ENCODE peak calls at places on chromosomes 6 and 20, in six cellular contexts. P is adrenal gland, Z is IMR-90, R is A549, F is neuronal stem cell, X is lung. A is an unnamed sample. For H3K9me3, the result is how much of the 10 kb centered on the place peaks cover.

GRCh38 chr6:2127484-2127911 is 117.9 kb downstream of the GMDS start:
- DNase-seq in P (peak), Z (no peak), R (no peak), F (no peak), X (no peak), A (no peak)

GRCh38 chr6:118843685-118844390 is 50.1 kb upstream of the ASF1A start:
- DNase-seq in P (no peak), Z (peak), R (no peak), F (no peak), X (no peak), A (no peak)

GRCh38 chr20:14992961-14993360 is 655.5 kb upstream of the FLRT3 start:
- DNase-seq in P (no peak), Z (no peak), R (no peak), F (no peak), X (no peak), A (no peak)

GRCh38 chr6:17418281-17419188 is 25.1 kb downstream of the CAP2 start:
- DNase-seq in P (no peak), Z (peak), R (no peak), F (no peak), X (no peak), A (peak)

GRCh38 chr6:4394786-4395185 is 259.4 kb upstream of the ECI2 start:
- DNase-seq in P (no peak), Z (no peak), R (no peak), F (no peak), X (no peak), A (no peak)

GRCh38 chr20:38184098-38184497 is 19.0 kb upstream of the TGM2 start:
- DNase-seq in P (no peak), Z (no peak), R (no peak), F (no peak), X (no peak), A (peak)

GRCh38 chr20:63052571-63053429 is 46.0 kb upstream of the BHLHE23 start:
- DNase-seq in P (peak), Z (no peak), R (no peak), F (no peak), X (no peak), A (no peak)

GRCh38 chr6:144007779-144008500 is at the start of gene PLAGL1:
- DNase-seq in P (peak), Z (peak), R (peak), F (peak), X (peak), A (peak)

GRCh38 chr20:63243604-63244247 is 8.0 kb downstream of the BIRC7 start:
- DNase-seq in P (no peak), Z (no peak), R (no peak), F (no peak), X (no peak), A (no peak)

GRCh38 chr6:33632603-33633039 is 11.5 kb downstream of the ITPR3 start:
- DNase-seq in P (no peak), Z (no peak), R (peak), F (no peak), X (peak), A (peak)

GRCh38 chr6:24154121-24154520 is 28.1 kb downstream of the NRSN1 start:
- DNase-seq in P (no peak), Z (no peak), R (no peak), F (no peak), X (no peak), A (no peak)

GRCh38 chr20:57671662-57672061 is 38.2 kb downstream of the PMEPA1 start:
- DNase-seq in P (no peak), Z (no peak), R (peak), F (no peak), X (no peak), A (no peak)

GRCh38 chr6:138382498-138383265 is 5.0 kb downstream of the SMIM28 start:
- DNase-seq in P (no peak), Z (no peak), R (no peak), F (no peak), X (no peak), A (peak)

GRCh38 chr20:5829241-5829809 is 79.1 kb downstream of the SHLD1 start:
- DNase-seq in P (no peak), Z (no peak), R (no peak), F (no peak), X (no peak), A (no peak)

GRCh38 chr20:58666702-58667101 is 15.6 kb downstream of the STX16 start:
- DNase-seq in P (no peak), Z (no peak), R (no peak), F (no peak), X (no peak), A (no peak)

GRCh38 chr6:141153563-141153962 is 979.2 kb upstream of the GJE1 start:
- DNase-seq in P (no peak), Z (no peak), R (no peak), F (no peak), X (no peak), A (no peak)

GRCh38 chr6:164109770-164110140 is 695.2 kb downstream of the QKI start:
- DNase-seq in P (peak), Z (no peak), R (no peak), F (no peak), X (no peak), A (peak)

GRCh38 chr6:7939186-7939863 is 28.7 kb upstream of the TXNDC5 start:
- DNase-seq in P (no peak), Z (no peak), R (no peak), F (no peak), X (no peak), A (no peak)

GRCh38 chr20:39429716-39430115 is 467.6 kb downstream of the DHX35 start:
- DNase-seq in P (peak), Z (no peak), R (no peak), F (no peak), X (no peak), A (no peak)

GRCh38 chr6:35181933-35182612 is 31.7 kb upstream of the SCUBE3 start:
- DNase-seq in P (peak), Z (peak), R (peak), F (no peak), X (peak), A (peak)

GRCh38 chr6:152330984-152331383 is 306.2 kb downstream of the SYNE1 start:
- DNase-seq in P (no peak), Z (no peak), R (no peak), F (no peak), X (no peak), A (no peak)

GRCh38 chr6:136774228-136775041 is 17.8 kb downstream of the MAP3K5 start:
- DNase-seq in P (no peak), Z (peak), R (no peak), F (no peak), X (no peak), A (no peak)

GRCh38 chr6:117504478-117505144 is 22.1 kb downstream of the DCBLD1 start:
- DNase-seq in P (no peak), Z (no peak), R (no peak), F (no peak), X (no peak), A (no peak)

GRCh38 chr20:47334022-47334551 is 22.4 kb downstream of the ZMYND8 start:
- DNase-seq in P (peak), Z (peak), R (peak), F (no peak), X (no peak), A (no peak)

GRCh38 chr20:11753155-11753554 is 164.5 kb upstream of the BTBD3 start:
- DNase-seq in P (no peak), Z (no peak), R (no peak), F (no peak), X (no peak), A (no peak)

GRCh38 chr6:139686308-139686707 is 311.9 kb upstream of the CITED2 start:
- DNase-seq in P (peak), Z (no peak), R (no peak), F (no peak), X (no peak), A (no peak)

GRCh38 chr6:147099974-147100373 is 104.2 kb upstream of the STXBP5 start:
- DNase-seq in P (no peak), Z (peak), R (no peak), F (no peak), X (no peak), A (no peak)

GRCh38 chr6:85460951-85461805 is 11.3 kb downstream of the NT5E start:
- DNase-seq in P (no peak), Z (no peak), R (no peak), F (no peak), X (no peak), A (no peak)

GRCh38 chr6:54633601-54634000 is 213.0 kb upstream of the FAM83B start:
- DNase-seq in P (no peak), Z (no peak), R (no peak), F (no peak), X (no peak), A (no peak)

GRCh38 chr6:130293800-130294199 is 71.0 kb upstream of the SAMD3 start:
- DNase-seq in P (peak), Z (peak), R (peak), F (peak), X (no peak), A (peak)

GRCh38 chr20:22522701-22523100 is 61.7 kb downstream of the FOXA2 start:
- DNase-seq in P (no peak), Z (no peak), R (no peak), F (no peak), X (no peak), A (no peak)

GRCh38 chr20:46939031-46939430 is 44.4 kb downstream of the EYA2 start:
- DNase-seq in P (no peak), Z (no peak), R (peak), F (no peak), X (no peak), A (peak)

GRCh38 chr20:2122921-2123320 is 21.3 kb downstream of the STK35 start:
- DNase-seq in P (no peak), Z (peak), R (no peak), F (no peak), X (no peak), A (no peak)

GRCh38 chr20:12984863-12985262 is 23.9 kb upstream of the SPTLC3 start:
- DNase-seq in P (no peak), Z (no peak), R (no peak), F (no peak), X (no peak), A (no peak)

GRCh38 chr20:11260611-11261010 is 586.8 kb upstream of the JAG1 start:
- DNase-seq in P (no peak), Z (peak), R (no peak), F (no peak), X (no peak), A (no peak)

GRCh38 chr6:81950877-81951276 is 198.4 kb upstream of the TENT5A start:
- DNase-seq in P (no peak), Z (peak), R (no peak), F (no peak), X (no peak), A (no peak)

GRCh38 chr6:1605822-1606532 is 3.7 kb upstream of the FOXC1 start:
- DNase-seq in P (no peak), Z (no peak), R (no peak), F (no peak), X (no peak), A (no peak)

GRCh38 chr6:127384007-127384406 is 40.6 kb upstream of the ECHDC1 start:
- DNase-seq in P (no peak), Z (peak), R (no peak), F (no peak), X (no peak), A (no peak)

GRCh38 chr20:43991982-43992381 is 77.3 kb downstream of the TOX2 start:
- DNase-seq in P (no peak), Z (no peak), R (no peak), F (no peak), X (no peak), A (no peak)

DNA sequence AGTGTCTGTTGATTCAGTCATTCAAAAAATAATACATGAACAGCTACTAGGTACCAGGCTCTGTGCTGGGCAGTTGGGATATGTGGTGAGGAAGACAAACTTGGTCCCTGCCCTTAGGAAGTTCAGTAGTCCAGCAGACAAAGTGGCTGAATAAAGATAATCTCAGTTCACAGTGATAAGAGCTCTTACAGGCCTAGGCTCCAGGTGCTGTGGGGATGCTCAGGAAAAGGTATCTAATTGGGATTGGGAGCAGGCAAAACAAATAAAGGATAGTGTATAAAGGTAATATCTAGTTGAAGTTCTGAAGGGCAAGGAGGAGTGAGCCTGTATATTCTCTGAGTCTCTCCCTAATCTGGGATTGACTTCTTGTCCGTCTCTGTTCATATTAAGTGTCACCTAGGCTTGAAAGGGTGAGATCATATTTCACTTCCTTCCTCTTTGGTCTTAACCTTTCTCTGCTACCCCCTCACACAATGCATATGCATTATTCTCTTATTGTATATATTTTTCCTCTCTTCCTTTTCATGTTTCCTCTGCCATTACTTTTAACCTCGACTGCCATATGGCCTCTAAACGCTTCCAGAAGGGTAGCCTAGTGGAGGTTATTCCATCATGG is 13.5 kb downstream of the PTPN1 start:
- DNase-seq in P (no peak), Z (no peak), R (no peak), F (no peak), X (no peak), A (no peak)
- H3K4me3 ChIP-seq in P (no peak), Z (no peak), R (no peak), F (no peak), X (no peak), A (no peak)

GRCh38 chr6:169470790-169471189 is 217.1 kb upstream of the THBS2 start:
- DNase-seq in P (no peak), Z (no peak), R (no peak), F (no peak), X (no peak), A (no peak)
- H3K9me3 ChIP-seq in P (under half), Z (under half), R (under half), F (under half), X (under half), A (half or more)

DNA sequence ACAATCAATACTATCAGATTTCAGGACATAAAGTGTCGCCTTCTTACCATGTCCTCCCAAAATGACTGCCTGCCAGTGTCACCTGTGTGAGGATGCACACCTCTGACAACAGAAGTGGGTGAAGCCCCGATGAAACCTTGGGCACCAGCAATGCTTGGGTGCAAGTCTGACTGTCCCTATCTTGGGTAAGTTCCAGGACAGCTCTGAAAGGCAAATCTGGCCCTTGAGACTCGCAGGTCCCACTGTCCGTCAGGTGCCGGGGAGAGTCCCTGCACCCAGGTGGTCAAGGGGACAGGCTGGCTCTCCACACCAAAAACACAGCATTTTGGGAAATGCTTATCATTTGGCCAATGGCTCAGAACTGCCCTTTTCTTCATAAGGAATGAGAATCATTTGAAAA is 43.3 kb downstream of the EZR start:
- DNase-seq in P (no peak), Z (no peak), R (no peak), F (no peak), X (no peak), A (no peak)
- H3K27ac ChIP-seq in P (no peak), Z (no peak), R (no peak), F (no peak), X (no peak), A (no peak)

GRCh38 chr6:52063584-52064400 is 23.6 kb downstream of the PKHD1 start:
- DNase-seq in P (peak), Z (peak), R (peak), F (peak), X (peak), A (peak)
- H3K4me3 ChIP-seq in P (no peak), Z (no peak), R (no peak), F (no peak), X (no peak), A (no peak)

GRCh38 chr6:66926060-66926459 is 1219.0 kb upstream of the EYS start:
- DNase-seq in P (no peak), Z (no peak), R (no peak), F (no peak), X (no peak), A (no peak)
- H3K9me3 ChIP-seq in P (under half), Z (under half), R (under half), F (under half), X (under half), A (half or more)

GRCh38 chr6:73644941-73645591 is 8.7 kb downstream of the SLC17A5 start:
- DNase-seq in P (no peak), Z (no peak), R (no peak), F (no peak), X (no peak), A (no peak)
- H3K27ac ChIP-seq in P (no peak), Z (no peak), R (peak), F (no peak), X (no peak), A (no peak)

GRCh38 chr20:56409946-56410345 is 2.1 kb upstream of the CASS4 start:
- DNase-seq in P (no peak), Z (no peak), R (no peak), F (no peak), X (no peak), A (no peak)

GRCh38 chr20:56412473-56412790 is 372 bp downstream of the CASS4 start:
- DNase-seq in P (no peak), Z (no peak), R (no peak), F (no peak), X (no peak), A (no peak)

GRCh38 chr20:56412949-56413348 is 889 bp downstream of the CASS4 start:
- DNase-seq in P (no peak), Z (no peak), R (no peak), F (no peak), X (no peak), A (no peak)

GRCh38 chr20:56409521-56409920 is 2.5 kb upstream of the CASS4 start:
- DNase-seq in P (no peak), Z (peak), R (no peak), F (no peak), X (no peak), A (no peak)

GRCh38 chr20:56411759-56412472 is at the start of gene CASS4:
- DNase-seq in P (no peak), Z (peak), R (no peak), F (no peak), X (no peak), A (no peak)
- H3K4me3 ChIP-seq in P (no peak), Z (peak), R (no peak), F (no peak), X (peak), A (no peak)

GRCh38 chr6:27451660-27452390 is 21.1 kb downstream of the ZNF184 start:
- DNase-seq in P (no peak), Z (no peak), R (no peak), F (no peak), X (no peak), A (no peak)
- H3K9me3 ChIP-seq in P (under half), Z (half or more), R (half or more), F (half or more), X (under half), A (half or more)

GRCh38 chr6:44067073-44067759 is 60.0 kb downstream of the MRPL14 start:
- DNase-seq in P (no peak), Z (peak), R (no peak), F (no peak), X (no peak), A (no peak)
- H3K27ac ChIP-seq in P (no peak), Z (peak), R (peak), F (no peak), X (no peak), A (no peak)

GRCh38 chr6:41372526-41373366 is 37.3 kb downstream of the NCR2 start:
- DNase-seq in P (no peak), Z (no peak), R (no peak), F (no peak), X (no peak), A (peak)
- H3K4me3 ChIP-seq in P (no peak), Z (no peak), R (peak), F (no peak), X (no peak), A (peak)